ENCODE peak calls at places on chromosomes 3 and 15, in six cellular contexts. W is iPS DF 6.9, F is H1, O is left ventricle myocardium inferior, J is body of pancreas, D is transverse colon. C is an unnamed sample. For H3K9me3, the result is how much of the 10 kb centered on the place peaks cover.

GRCh38 chr15:84748274-84749110 is at the start of gene ZNF592:
- DNase-seq in W (no peak), F (peak), O (peak), J (peak), D (peak), C (peak)

GRCh38 chr3:74021451-74021850 is 396.7 kb upstream of the PDZRN3 start:
- DNase-seq in W (no peak), F (no peak), O (no peak), J (no peak), D (no peak), C (no peak)

GRCh38 chr3:108818404-108818803 is 4.2 kb upstream of the TRAT1 start:
- DNase-seq in W (peak), F (no peak), O (no peak), J (peak), D (peak), C (no peak)

GRCh38 chr3:66236281-66236680 is 15.5 kb downstream of the SLC25A26 start:
- DNase-seq in W (peak), F (no peak), O (no peak), J (no peak), D (no peak), C (no peak)

GRCh38 chr15:62275818-62276217 is 110.7 kb upstream of the C2CD4B start:
- DNase-seq in W (no peak), F (no peak), O (no peak), J (no peak), D (no peak), C (no peak)

GRCh38 chr3:10744098-10744465 is 71.9 kb upstream of the SLC6A11 start:
- DNase-seq in W (no peak), F (no peak), O (no peak), J (no peak), D (no peak), C (no peak)

GRCh38 chr3:150409527-150410310 is 1.6 kb downstream of the TSC22D2 start:
- DNase-seq in W (no peak), F (peak), O (peak), J (peak), D (peak), C (peak)

GRCh38 chr3:33218446-33219174 is at the start of gene SUSD5:
- DNase-seq in W (peak), F (peak), O (peak), J (no peak), D (no peak), C (peak)

GRCh38 chr3:11690863-11691833 is 47.4 kb upstream of the VGLL4 start:
- DNase-seq in W (no peak), F (no peak), O (no peak), J (no peak), D (no peak), C (no peak)

GRCh38 chr3:45225465-45226205 is 452 bp downstream of the TMEM158 start:
- DNase-seq in W (no peak), F (peak), O (peak), J (no peak), D (no peak), C (peak)

GRCh38 chr15:67178569-67179210 is 75.8 kb downstream of the AAGAB start:
- DNase-seq in W (no peak), F (no peak), O (no peak), J (no peak), D (no peak), C (no peak)

GRCh38 chr3:181329024-181329423 is 339.5 kb upstream of the DNAJC19 start:
- DNase-seq in W (no peak), F (no peak), O (no peak), J (no peak), D (no peak), C (no peak)

GRCh38 chr15:38651328-38652038 is 86.9 kb upstream of the RASGRP1 start:
- DNase-seq in W (no peak), F (no peak), O (no peak), J (no peak), D (peak), C (no peak)

GRCh38 chr3:55246016-55246415 is 241.1 kb downstream of the WNT5A start:
- DNase-seq in W (no peak), F (no peak), O (no peak), J (no peak), D (no peak), C (no peak)

GRCh38 chr3:2937578-2937977 is 172.6 kb downstream of the IL5RA start:
- DNase-seq in W (no peak), F (no peak), O (no peak), J (no peak), D (no peak), C (no peak)

GRCh38 chr3:185200639-185201038 is 47.8 kb upstream of the C3orf70 start:
- DNase-seq in W (no peak), F (no peak), O (no peak), J (no peak), D (no peak), C (no peak)

GRCh38 chr15:91021516-91022074 is 799 bp downstream of the VPS33B start:
- DNase-seq in W (no peak), F (no peak), O (no peak), J (no peak), D (no peak), C (no peak)

GRCh38 chr3:112375117-112375516 is 42.2 kb downstream of the CD200 start:
- DNase-seq in W (no peak), F (no peak), O (no peak), J (no peak), D (no peak), C (no peak)

GRCh38 chr15:101189341-101189679 is 62.5 kb downstream of the CHSY1 start:
- DNase-seq in W (no peak), F (no peak), O (no peak), J (no peak), D (no peak), C (no peak)

GRCh38 chr3:129123314-129124060 is 1.9 kb upstream of the RAB43 start:
- DNase-seq in W (no peak), F (no peak), O (no peak), J (no peak), D (peak), C (no peak)

GRCh38 chr15:89127054-89127702 is 38.9 kb downstream of the ABHD2 start:
- DNase-seq in W (no peak), F (no peak), O (no peak), J (peak), D (no peak), C (no peak)

GRCh38 chr3:170426240-170426797 is 7.7 kb downstream of the CLDN11 start:
- DNase-seq in W (no peak), F (no peak), O (no peak), J (no peak), D (no peak), C (no peak)

GRCh38 chr3:15215996-15216395 is 9.9 kb downstream of the CAPN7 start:
- DNase-seq in W (no peak), F (no peak), O (no peak), J (no peak), D (no peak), C (no peak)

GRCh38 chr15:49989498-49989897 is 129.5 kb downstream of the ATP8B4 start:
- DNase-seq in W (no peak), F (no peak), O (peak), J (no peak), D (no peak), C (peak)

GRCh38 chr3:38567498-38567897 is 71.4 kb downstream of the EXOG start:
- DNase-seq in W (no peak), F (peak), O (no peak), J (no peak), D (no peak), C (no peak)

GRCh38 chr3:23277688-23278087 is 74.6 kb downstream of the UBE2E2 start:
- DNase-seq in W (no peak), F (no peak), O (no peak), J (no peak), D (no peak), C (no peak)

GRCh38 chr3:64454179-64454578 is 228.9 kb upstream of the PRICKLE2 start:
- DNase-seq in W (no peak), F (no peak), O (no peak), J (no peak), D (no peak), C (no peak)

GRCh38 chr15:33913459-33913858 is 54.8 kb upstream of the CHRM5 start:
- DNase-seq in W (no peak), F (no peak), O (no peak), J (no peak), D (no peak), C (no peak)

GRCh38 chr3:129602730-129603560 is 3.5 kb downstream of the PLXND1 start:
- DNase-seq in W (no peak), F (no peak), O (peak), J (peak), D (peak), C (peak)

GRCh38 chr3:43865376-43865775 is 174.6 kb downstream of the ABHD5 start:
- DNase-seq in W (no peak), F (peak), O (no peak), J (no peak), D (no peak), C (no peak)

GRCh38 chr3:138435840-138436239 is 1.4 kb downstream of the ESYT3 start:
- DNase-seq in W (no peak), F (no peak), O (no peak), J (no peak), D (no peak), C (no peak)

GRCh38 chr3:13705702-13706280 is 156.9 kb downstream of the FBLN2 start:
- DNase-seq in W (no peak), F (peak), O (peak), J (no peak), D (no peak), C (no peak)

GRCh38 chr3:13704174-13704573 is 155.2 kb downstream of the FBLN2 start:
- DNase-seq in W (no peak), F (no peak), O (no peak), J (no peak), D (no peak), C (no peak)

GRCh38 chr3:13706886-13707285 is 158.0 kb downstream of the FBLN2 start:
- DNase-seq in W (no peak), F (no peak), O (no peak), J (peak), D (no peak), C (no peak)

GRCh38 chr3:13706451-13706850 is 157.5 kb downstream of the FBLN2 start:
- DNase-seq in W (no peak), F (peak), O (no peak), J (peak), D (no peak), C (no peak)

DNA sequence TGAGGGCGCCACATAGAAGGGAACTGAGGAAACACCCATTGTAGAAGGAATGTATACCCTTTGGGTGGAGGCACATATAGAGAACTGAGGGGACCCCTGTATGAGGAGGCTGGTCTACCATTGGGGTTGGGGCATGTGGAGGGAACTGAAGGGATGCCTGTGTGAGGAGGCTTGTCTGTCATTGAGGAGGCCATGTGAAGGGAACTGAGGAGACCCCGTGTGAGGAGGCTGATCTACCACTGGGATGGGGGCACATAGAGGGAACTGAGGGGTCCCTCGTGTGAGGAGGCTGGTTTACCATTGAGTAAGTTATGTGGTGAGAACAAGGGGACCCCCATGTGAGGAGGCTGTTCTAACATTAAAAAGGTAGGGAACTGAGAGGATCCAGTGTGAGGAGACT is 156.1 kb downstream of the FBLN2 start:
- DNase-seq in W (no peak), F (peak), O (peak), J (no peak), D (no peak), C (no peak)
- H3K9me3 ChIP-seq in W (under half), F (under half), O (under half), J (under half), D (under half), C (under half)

GRCh38 chr15:35115155-35115725 is 30.1 kb upstream of the NANOGP8 start:
- DNase-seq in W (no peak), F (no peak), O (no peak), J (no peak), D (no peak), C (no peak)
- H3K27ac ChIP-seq in W (no peak), F (no peak), O (no peak), J (no peak), D (no peak), C (no peak)

GRCh38 chr3:139677341-139678155 is at the start of gene NMNAT3:
- DNase-seq in W (peak), F (peak), O (peak), J (peak), D (peak), C (peak)
- H3K4me3 ChIP-seq in W (peak), F (peak), O (peak), J (peak), D (peak), C (peak)

DNA sequence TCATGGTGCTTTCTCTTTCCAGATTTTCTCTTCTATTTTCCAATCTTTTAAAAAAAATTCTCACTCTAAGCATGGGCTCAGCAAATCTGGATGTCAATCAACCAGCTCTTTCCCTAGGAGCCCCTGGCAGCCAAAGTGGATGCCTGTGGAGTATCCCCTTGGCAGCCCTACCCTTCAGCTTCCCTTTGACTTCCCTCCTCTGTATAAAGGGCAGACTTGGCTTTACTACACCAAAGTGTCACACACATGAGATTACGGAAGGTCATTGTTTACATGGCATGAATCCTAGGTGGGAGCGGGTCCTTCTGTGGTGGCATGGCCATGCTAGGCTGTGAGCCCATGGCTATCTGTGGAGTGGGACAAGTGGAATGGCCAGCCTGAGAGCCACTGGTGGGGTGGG is 379.9 kb downstream of the GABRB3 start:
- DNase-seq in W (no peak), F (no peak), O (no peak), J (no peak), D (no peak), C (no peak)
- H3K9me3 ChIP-seq in W (under half), F (under half), O (under half), J (under half), D (under half), C (under half)

C was measured in right cardiac atrium.